ENCODE peak calls at places on chromosomes 13 and 19, in eight cellular contexts. K, D, F, U, Q, C, X and R are unnamed samples.

GRCh38 chr13:99830931-99831330 is 140.6 kb downstream of the ZIC5 start:
- DNase-seq in U (no peak), C (no peak), Q (no peak), X (no peak), F (no peak), K (no peak), D (no peak), R (no peak)

GRCh38 chr19:58409010-58409790 is 751 bp downstream of the ZNF584 start:
- DNase-seq in D (no peak), F (peak), X (no peak), C (peak), Q (no peak), U (peak), K (no peak), R (no peak)

GRCh38 chr13:110302986-110303385 is 4.0 kb downstream of the COL4A1 start:
- DNase-seq in C (no peak), K (no peak), D (no peak), F (no peak), X (no peak), U (no peak), Q (no peak), R (no peak)

GRCh38 chr13:107407074-107407473 is 808.3 kb downstream of the LIG4 start:
- DNase-seq in C (no peak), K (no peak), D (no peak), Q (no peak), F (no peak), X (no peak), U (no peak), R (no peak)

GRCh38 chr19:6219592-6220290 is 60.0 kb downstream of the MLLT1 start:
- DNase-seq in K (no peak), U (no peak), F (no peak), Q (no peak), X (no peak), D (no peak), C (no peak), R (no peak)

GRCh38 chr19:1747285-1748114 is 5.8 kb upstream of the ONECUT3 start:
- DNase-seq in Q (no peak), X (no peak), K (peak), C (peak), D (no peak), F (peak), U (no peak), R (no peak)

GRCh38 chr19:7883105-7883504 is 5.2 kb upstream of the LRRC8E start:
- DNase-seq in Q (no peak), C (no peak), K (no peak), U (no peak), X (no peak), F (no peak), D (no peak), R (no peak)

GRCh38 chr13:31044658-31045620 is 112.5 kb downstream of the TEX26 start:
- DNase-seq in X (no peak), K (no peak), F (peak), U (no peak), C (peak), D (no peak), Q (no peak), R (peak)

GRCh38 chr13:43785166-43785680 is 1.5 kb downstream of the ENOX1 start:
- DNase-seq in X (no peak), Q (no peak), D (no peak), K (no peak), U (no peak), F (no peak), C (no peak), R (no peak)

GRCh38 chr13:51282322-51282721 is 57.2 kb upstream of the SERPINE3 start:
- DNase-seq in C (no peak), F (no peak), Q (no peak), D (no peak), K (no peak), X (no peak), U (no peak), R (no peak)

GRCh38 chr19:42143341-42144234 is 11.3 kb upstream of the POU2F2 start:
- DNase-seq in X (no peak), D (peak), C (peak), Q (no peak), U (no peak), F (no peak), K (no peak), R (no peak)

GRCh38 chr19:18379803-18380747 is 5.9 kb upstream of the GDF15 start:
- DNase-seq in K (peak), F (no peak), U (no peak), X (no peak), D (no peak), Q (no peak), C (no peak), R (no peak)

GRCh38 chr13:98345103-98345899 is 168.2 kb upstream of the RNF113B start:
- DNase-seq in X (no peak), D (no peak), C (no peak), Q (no peak), F (no peak), K (no peak), U (no peak), R (no peak)

GRCh38 chr13:101098873-101099272 is 317.4 kb downstream of the NALCN start:
- DNase-seq in F (no peak), X (no peak), C (no peak), K (peak), D (no peak), Q (no peak), U (no peak), R (no peak)

GRCh38 chr19:45187421-45188100 is 9.0 kb downstream of the BLOC1S3 start:
- DNase-seq in C (peak), F (peak), Q (no peak), D (peak), K (no peak), X (no peak), U (peak), R (no peak)

GRCh38 chr19:57227461-57227860 is 3.4 kb upstream of the AURKC start:
- DNase-seq in K (no peak), Q (no peak), U (no peak), F (no peak), C (no peak), X (no peak), D (no peak), R (no peak)

GRCh38 chr13:73702419-73703071 is 431.7 kb downstream of the KLF12 start:
- DNase-seq in Q (no peak), K (no peak), U (no peak), X (peak), F (peak), D (peak), C (peak), R (peak)

GRCh38 chr19:58450836-58451357 is 525 bp upstream of the ZNF324B start:
- DNase-seq in K (no peak), Q (no peak), X (no peak), U (peak), D (no peak), C (no peak), F (no peak), R (no peak)

GRCh38 chr13:37598572-37598971 is at the start of gene POSTN:
- DNase-seq in X (no peak), D (peak), F (no peak), Q (no peak), U (no peak), K (peak), C (no peak), R (no peak)

GRCh38 chr19:18839465-18840287 is 7.9 kb downstream of the UPF1 start:
- DNase-seq in Q (no peak), X (no peak), U (no peak), K (no peak), C (no peak), F (no peak), D (no peak), R (no peak)

GRCh38 chr13:78060966-78061365 is 142.3 kb upstream of the EDNRB start:
- DNase-seq in X (no peak), D (no peak), C (no peak), F (no peak), Q (no peak), K (no peak), U (no peak), R (no peak)